ENCODE peak calls at places on chromosome 14, in eight cellular contexts. A, S, Y, J, V, T, L and Q are unnamed samples. For H3K4me1, the result is how much of the 10 kb centered on the place peaks cover.

GRCh38 chr14:63212209-63212608 is 8.0 kb downstream of the RHOJ start:
- DNase-seq in A (no peak), S (no peak), Y (no peak), J (no peak), V (no peak), T (no peak), L (no peak), Q (no peak)

GRCh38 chr14:61192970-61193369 is 88.2 kb downstream of the TMEM30B start:
- DNase-seq in A (no peak), S (peak), Y (no peak), J (no peak), V (no peak), T (no peak), L (no peak), Q (no peak)

GRCh38 chr14:59897757-59898383 is 22.1 kb upstream of the LRRC9 start:
- DNase-seq in A (no peak), S (no peak), Y (peak), J (peak), V (no peak), T (peak), L (peak), Q (no peak)

GRCh38 chr14:59358105-59358504 is 107.1 kb downstream of the GPR135 start:
- DNase-seq in A (peak), S (peak), Y (peak), J (peak), V (no peak), T (no peak), L (no peak), Q (no peak)

GRCh38 chr14:64723691-64724577 is 19.7 kb downstream of the PLEKHG3 start:
- DNase-seq in A (peak), S (no peak), Y (peak), J (no peak), V (no peak), T (no peak), L (no peak), Q (no peak)

GRCh38 chr14:89022274-89022673 is 197.8 kb downstream of the TTC8 start:
- DNase-seq in A (no peak), S (no peak), Y (no peak), J (no peak), V (no peak), T (no peak), L (no peak), Q (no peak)

GRCh38 chr14:41449057-41449456 is 157.6 kb upstream of the LRFN5 start:
- DNase-seq in A (no peak), S (no peak), Y (no peak), J (no peak), V (no peak), T (no peak), L (no peak), Q (no peak)

GRCh38 chr14:65366802-65367570 is 45.5 kb upstream of the FUT8 start:
- DNase-seq in A (no peak), S (no peak), Y (no peak), J (no peak), V (no peak), T (no peak), L (no peak), Q (no peak)

GRCh38 chr14:93700928-93701327 is 87.4 kb downstream of the PRIMA1 start:
- DNase-seq in A (no peak), S (no peak), Y (peak), J (no peak), V (no peak), T (no peak), L (no peak), Q (no peak)

GRCh38 chr14:105315211-105315721 is 718 bp downstream of the PACS2 start:
- DNase-seq in A (no peak), S (no peak), Y (peak), J (peak), V (no peak), T (peak), L (peak), Q (no peak)

GRCh38 chr14:33879684-33880286 is 71.1 kb downstream of the EGLN3 start:
- DNase-seq in A (no peak), S (no peak), Y (no peak), J (no peak), V (no peak), T (no peak), L (no peak), Q (no peak)

GRCh38 chr14:75450381-75451276 is 22.8 kb downstream of the JDP2 start:
- DNase-seq in A (peak), S (peak), Y (peak), J (no peak), V (peak), T (peak), L (peak), Q (peak)

GRCh38 chr14:92973265-92973797 is 50.4 kb downstream of the CHGA start:
- DNase-seq in A (peak), S (peak), Y (peak), J (no peak), V (peak), T (peak), L (peak), Q (peak)

GRCh38 chr14:21192875-21193535 is 37.1 kb upstream of the OR5AU1 start:
- DNase-seq in A (no peak), S (peak), Y (no peak), J (no peak), V (no peak), T (no peak), L (no peak), Q (no peak)

GRCh38 chr14:47148686-47149085 is 497.1 kb upstream of the RPL10L start:
- DNase-seq in A (no peak), S (no peak), Y (no peak), J (no peak), V (no peak), T (no peak), L (no peak), Q (no peak)

GRCh38 chr14:105061428-105062047 is 3.7 kb downstream of the GPR132 start:
- DNase-seq in A (peak), S (no peak), Y (peak), J (no peak), V (no peak), T (peak), L (peak), Q (no peak)

GRCh38 chr14:61570961-61571299 is 124.4 kb upstream of the HIF1A start:
- DNase-seq in A (no peak), S (no peak), Y (no peak), J (no peak), V (no peak), T (no peak), L (no peak), Q (no peak)

GRCh38 chr14:58749066-58749669 is 111.4 kb downstream of the DACT1 start:
- DNase-seq in A (no peak), S (peak), Y (no peak), J (peak), V (no peak), T (peak), L (peak), Q (no peak)

GRCh38 chr14:101442451-101442850 is 118.8 kb upstream of the DIO3 start:
- DNase-seq in A (no peak), S (no peak), Y (no peak), J (no peak), V (no peak), T (no peak), L (no peak), Q (no peak)

GRCh38 chr14:20427231-20428009 is 8.5 kb downstream of the KLHL33 start:
- DNase-seq in A (no peak), S (peak), Y (no peak), J (peak), V (no peak), T (peak), L (no peak), Q (no peak)

GRCh38 chr14:20631023-20631820 is 10.3 kb downstream of the OR6S1 start:
- DNase-seq in A (no peak), S (peak), Y (peak), J (no peak), V (no peak), T (peak), L (peak), Q (peak)

GRCh38 chr14:100417466-100417865 is 94.3 kb downstream of the SLC25A47 start:
- DNase-seq in A (peak), S (peak), Y (no peak), J (peak), V (no peak), T (peak), L (peak), Q (peak)

GRCh38 chr14:103123128-103123633 is at the start of gene TNFAIP2:
- DNase-seq in A (peak), S (no peak), Y (no peak), J (no peak), V (no peak), T (peak), L (no peak), Q (peak)
- H3K4me1 ChIP-seq in A (half or more), S (under half), Y (under half), J (under half), V (under half), T (half or more), L (half or more), Q (under half)

DNA sequence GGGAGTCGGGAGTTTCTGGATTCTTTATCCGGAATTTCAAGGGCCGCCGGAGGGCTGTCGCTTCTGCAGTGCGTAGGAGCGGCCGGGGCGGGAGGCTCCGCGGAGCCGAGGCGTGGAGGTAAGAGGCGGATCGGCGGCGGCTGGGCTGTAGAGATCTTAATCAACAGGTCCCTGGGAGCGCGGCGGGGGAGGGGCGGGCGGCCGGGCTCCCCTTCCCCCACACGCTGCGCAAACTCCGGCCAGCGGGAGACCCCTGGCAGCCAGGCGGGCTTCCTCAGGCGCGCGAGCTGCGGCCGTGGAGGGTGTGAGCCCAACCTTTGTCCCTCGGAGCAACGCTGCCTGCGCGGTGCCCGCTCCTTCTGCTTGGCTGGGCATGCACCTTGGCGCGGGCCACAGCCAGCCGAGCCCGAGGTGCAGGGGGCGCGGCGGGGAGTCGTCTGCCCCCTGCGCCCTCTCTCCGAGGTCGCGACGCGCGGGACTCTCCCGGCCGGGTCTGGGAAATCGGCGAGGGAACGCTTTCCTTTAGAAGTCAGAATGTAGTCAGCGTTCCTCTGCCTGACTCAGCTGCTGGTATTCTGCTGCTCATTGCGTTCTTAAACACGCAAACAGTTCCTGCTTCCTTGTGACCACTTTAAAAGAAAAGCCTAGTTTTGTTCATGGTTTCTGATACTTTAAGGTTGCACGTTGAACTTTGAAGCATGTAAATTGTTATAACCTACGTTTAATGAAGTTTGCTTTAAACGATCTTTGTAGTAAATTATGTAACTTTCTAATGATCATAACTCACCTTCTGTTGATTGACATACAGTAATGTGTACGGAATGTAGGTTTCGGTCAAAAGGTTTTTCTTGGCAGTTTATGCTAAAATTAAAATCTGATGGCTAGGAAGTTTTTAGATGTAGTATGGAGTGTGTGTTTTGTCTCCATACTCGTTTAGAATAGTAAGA is at the start of gene PALS1:
- DNase-seq in A (peak), S (peak), Y (no peak), J (peak), V (no peak), T (peak), L (no peak), Q (no peak)
- TF ChIP-seq POLR2A in A (no peak), S (peak), Y (peak), J (no peak), V (peak), T (peak), L (no peak), Q (no peak)

GRCh38 chr14:71534506-71534905 is 397.7 kb upstream of the RGS6 start:
- DNase-seq in A (no peak), S (no peak), Y (no peak), J (no peak), V (no peak), T (no peak), L (no peak), Q (no peak)

GRCh38 chr14:71538288-71538687 is 393.9 kb upstream of the RGS6 start:
- DNase-seq in A (no peak), S (no peak), Y (no peak), J (no peak), V (no peak), T (no peak), L (no peak), Q (no peak)

GRCh38 chr14:71533800-71534199 is 398.4 kb upstream of the RGS6 start:
- DNase-seq in A (no peak), S (no peak), Y (no peak), J (no peak), V (no peak), T (no peak), L (no peak), Q (no peak)

GRCh38 chr14:71536927-71537772 is 395.1 kb upstream of the RGS6 start:
- DNase-seq in A (no peak), S (no peak), Y (no peak), J (no peak), V (no peak), T (no peak), L (no peak), Q (no peak)

DNA sequence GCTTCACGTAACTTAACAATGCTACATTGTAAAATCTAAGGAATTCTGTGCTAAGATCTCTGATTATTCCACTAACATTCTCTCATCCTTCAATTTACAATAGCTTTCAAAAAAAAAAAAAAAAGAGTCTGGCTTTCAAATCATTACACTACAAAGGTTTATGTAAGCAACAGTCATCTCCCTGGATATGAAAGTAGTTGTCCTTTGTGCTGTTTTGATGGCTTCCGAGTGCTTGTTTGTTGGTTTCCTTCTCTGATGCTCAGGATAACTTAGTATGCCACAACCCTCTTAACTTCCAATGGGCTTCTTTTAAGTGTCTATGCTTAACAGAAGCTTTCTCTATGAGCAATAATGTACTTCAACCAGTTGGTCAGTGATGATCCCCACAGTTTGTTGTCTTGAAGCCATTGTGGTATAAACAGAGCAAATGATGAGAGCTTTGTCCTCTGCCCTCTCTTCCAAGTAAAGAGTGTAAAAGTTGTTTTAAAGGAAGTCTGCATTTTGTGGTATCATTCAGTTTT is 396.2 kb upstream of the RGS6 start:
- DNase-seq in A (no peak), S (peak), Y (no peak), J (no peak), V (no peak), T (no peak), L (no peak), Q (no peak)
- H3K4me1 ChIP-seq in A (under half), S (under half), Y (under half), J (under half), V (under half), T (under half), L (under half), Q (under half)

DNA sequence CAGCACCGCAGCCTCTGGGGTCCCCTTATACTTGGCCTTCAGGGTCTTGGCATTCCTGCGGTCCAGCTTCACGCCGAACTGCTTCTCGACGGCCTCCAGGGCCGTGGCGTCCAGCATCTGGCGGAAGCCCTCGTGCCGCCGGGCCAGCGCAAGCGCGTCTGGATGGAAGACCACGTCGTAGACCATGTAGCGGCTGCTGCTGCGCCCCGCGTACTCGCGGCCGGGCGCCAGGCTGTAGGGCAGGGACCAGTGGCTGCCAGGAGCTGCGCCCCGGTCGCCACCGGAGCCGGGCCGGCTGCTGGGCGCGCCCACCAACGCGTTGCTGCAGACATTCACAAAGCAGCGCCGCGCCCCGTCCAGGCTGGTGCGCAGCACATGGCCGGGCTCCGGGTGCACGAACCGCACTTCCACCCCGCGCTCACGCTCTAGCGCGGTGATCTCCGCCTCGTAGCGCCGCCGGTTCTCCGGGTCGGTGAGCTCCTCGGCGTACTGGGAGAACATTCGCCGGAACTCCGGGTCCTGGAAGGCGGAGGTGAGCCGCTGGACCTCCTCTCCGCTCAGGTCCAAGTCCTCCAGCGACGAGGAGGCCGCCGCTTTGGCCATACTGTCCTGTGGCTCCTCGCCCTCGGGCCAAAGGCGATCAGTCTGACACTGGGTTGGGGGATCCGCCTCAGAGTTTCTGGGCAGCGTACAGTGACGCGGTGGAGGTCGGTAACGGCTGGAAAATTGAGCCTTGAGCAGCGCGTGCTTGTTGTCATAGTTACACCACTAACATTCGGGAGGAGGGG is at the start of gene DNAAF2:
- DNase-seq in A (peak), S (peak), Y (peak), J (no peak), V (peak), T (peak), L (peak), Q (peak)
- TF ChIP-seq POLR2A in A (no peak), S (no peak), Y (no peak), J (no peak), V (no peak), T (peak), L (no peak), Q (no peak)

GRCh38 chr14:86050072-86050683 is 520.2 kb downstream of the FLRT2 start:
- DNase-seq in A (no peak), S (no peak), Y (no peak), J (no peak), V (no peak), T (no peak), L (no peak), Q (no peak)

GRCh38 chr14:86055512-86055911 is 525.6 kb downstream of the FLRT2 start:
- DNase-seq in A (no peak), S (peak), Y (no peak), J (no peak), V (no peak), T (no peak), L (no peak), Q (no peak)

GRCh38 chr14:86057018-86057667 is 527.2 kb downstream of the FLRT2 start:
- DNase-seq in A (no peak), S (peak), Y (peak), J (no peak), V (no peak), T (no peak), L (no peak), Q (no peak)

DNA sequence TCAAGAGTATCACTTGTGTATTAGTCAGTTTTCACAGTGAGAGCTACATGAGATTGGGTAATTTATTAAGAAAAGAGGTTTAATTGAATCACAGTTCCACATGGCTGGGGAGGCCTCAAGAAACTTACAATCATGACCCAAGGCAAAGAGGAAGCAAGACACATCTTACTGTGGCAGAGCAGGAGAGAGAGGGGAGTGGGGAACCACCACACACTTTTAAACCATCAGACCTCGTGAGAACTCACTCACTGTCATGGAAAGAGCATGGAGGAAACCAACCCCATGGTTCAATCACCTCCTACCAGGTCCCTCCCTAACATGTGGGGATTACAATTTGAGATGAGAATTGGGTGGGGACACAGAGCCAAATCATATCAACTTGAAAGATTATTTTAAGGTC is 522.9 kb downstream of the FLRT2 start:
- DNase-seq in A (no peak), S (no peak), Y (no peak), J (no peak), V (no peak), T (no peak), L (no peak), Q (no peak)
- H3K4me1 ChIP-seq in A (under half), S (under half), Y (under half), J (under half), V (under half), T (under half), L (under half), Q (under half)

GRCh38 chr14:45135181-45135580 is 549 bp upstream of the FANCM start:
- DNase-seq in A (no peak), S (peak), Y (no peak), J (no peak), V (no peak), T (no peak), L (no peak), Q (no peak)

GRCh38 chr14:45134051-45134958 is at the start of gene FKBP3:
- DNase-seq in A (peak), S (peak), Y (peak), J (peak), V (peak), T (peak), L (peak), Q (peak)

GRCh38 chr14:45133683-45134050 is 614 bp downstream of the FKBP3 start:
- DNase-seq in A (no peak), S (no peak), Y (no peak), J (no peak), V (no peak), T (no peak), L (no peak), Q (no peak)

GRCh38 chr14:45140661-45141187 is 5.0 kb downstream of the FANCM start:
- DNase-seq in A (no peak), S (no peak), Y (no peak), J (no peak), V (no peak), T (no peak), L (no peak), Q (no peak)

GRCh38 chr14:45135659-45136314 is at the start of gene FANCM:
- DNase-seq in A (peak), S (peak), Y (peak), J (peak), V (peak), T (peak), L (peak), Q (peak)
- TF ChIP-seq POLR2A in A (no peak), S (no peak), Y (no peak), J (peak), V (no peak), T (peak), L (no peak), Q (no peak)

DNA sequence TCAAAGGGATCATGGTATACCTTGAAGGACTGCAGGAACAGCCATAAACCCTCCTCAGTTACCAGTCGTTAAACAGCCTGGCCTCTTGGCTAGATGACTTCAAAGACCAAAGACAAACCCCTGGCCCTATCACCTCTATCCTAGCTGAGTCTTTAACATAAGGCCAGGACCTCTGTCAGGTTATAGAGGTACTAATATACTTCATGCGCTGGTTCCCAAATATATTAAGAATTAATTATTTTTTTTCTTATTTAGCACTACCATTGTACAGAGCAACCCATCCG is 459.8 kb downstream of the RAD51B start:
- DNase-seq in A (no peak), S (no peak), Y (no peak), J (no peak), V (no peak), T (no peak), L (no peak), Q (no peak)
- H3K4me1 ChIP-seq in A (under half), S (under half), Y (under half), J (under half), V (under half), T (under half), L (under half), Q (under half)